ENCODE peak calls at places on chromosomes 3 and 15, in four cellular contexts. A is neural progenitor cell, K is tibial artery, N is cardiac muscle cell. D is an unnamed sample.

GRCh38 chr15:52252781-52253180 is 42.8 kb downstream of the MYO5C start:
- DNase-seq in A (no peak), N (peak; percentile 88), K (no peak), D (no peak)

GRCh38 chr15:44308415-44308814 is 19.9 kb downstream of the GOLM2 start:
- DNase-seq in K (no peak), A (no peak), N (no peak), D (no peak)

GRCh38 chr3:102979682-102980378 is 545.0 kb downstream of the ZPLD1 start:
- DNase-seq in A (no peak), N (peak; percentile 95), K (peak; percentile 79), D (no peak)

GRCh38 chr15:71224024-71224423 is 108.8 kb downstream of the THSD4 start:
- DNase-seq in K (no peak), N (no peak), A (no peak), D (no peak)

GRCh38 chr3:69388241-69388640 is 2.4 kb upstream of the FRMD4B start:
- DNase-seq in K (no peak), N (no peak), A (no peak), D (no peak)

GRCh38 chr3:119600732-119601131 is 3.0 kb downstream of the PLA1A start:
- DNase-seq in K (no peak), A (peak; percentile 66), N (no peak), D (peak; percentile 76)

GRCh38 chr3:10975695-10976234 is 16.8 kb upstream of the SLC6A1 start:
- DNase-seq in A (no peak), N (no peak), K (no peak), D (no peak)

GRCh38 chr3:124885466-124886167 is 1.5 kb downstream of the ITGB5 start:
- DNase-seq in K (no peak), A (peak; percentile 46), N (peak; percentile 42), D (peak; percentile 52)

GRCh38 chr3:72032435-72033118 is 247.6 kb upstream of the PROK2 start:
- DNase-seq in K (no peak), N (no peak), A (no peak), D (no peak)

GRCh38 chr3:80612366-80612765 is 844.6 kb upstream of the ROBO1 start:
- DNase-seq in N (no peak), A (no peak), K (no peak), D (no peak)

GRCh38 chr3:171838218-171838720 is 4.9 kb upstream of the TMEM212 start:
- DNase-seq in K (peak; percentile 72), N (peak; percentile 94), A (peak; percentile 31), D (no peak)

GRCh38 chr3:130345487-130346079 is at the start of gene COL6A5:
- DNase-seq in K (no peak), N (peak; percentile 23), A (peak; percentile 66), D (peak; percentile 49)
- H3K4me3 ChIP-seq in K (no peak within 1 kb of the TSS), N (peak within 1 kb of the TSS; percentile 12), A (peak within 1 kb of the TSS; percentile 36), D (peak within 1 kb of the TSS; percentile 31)

DNA sequence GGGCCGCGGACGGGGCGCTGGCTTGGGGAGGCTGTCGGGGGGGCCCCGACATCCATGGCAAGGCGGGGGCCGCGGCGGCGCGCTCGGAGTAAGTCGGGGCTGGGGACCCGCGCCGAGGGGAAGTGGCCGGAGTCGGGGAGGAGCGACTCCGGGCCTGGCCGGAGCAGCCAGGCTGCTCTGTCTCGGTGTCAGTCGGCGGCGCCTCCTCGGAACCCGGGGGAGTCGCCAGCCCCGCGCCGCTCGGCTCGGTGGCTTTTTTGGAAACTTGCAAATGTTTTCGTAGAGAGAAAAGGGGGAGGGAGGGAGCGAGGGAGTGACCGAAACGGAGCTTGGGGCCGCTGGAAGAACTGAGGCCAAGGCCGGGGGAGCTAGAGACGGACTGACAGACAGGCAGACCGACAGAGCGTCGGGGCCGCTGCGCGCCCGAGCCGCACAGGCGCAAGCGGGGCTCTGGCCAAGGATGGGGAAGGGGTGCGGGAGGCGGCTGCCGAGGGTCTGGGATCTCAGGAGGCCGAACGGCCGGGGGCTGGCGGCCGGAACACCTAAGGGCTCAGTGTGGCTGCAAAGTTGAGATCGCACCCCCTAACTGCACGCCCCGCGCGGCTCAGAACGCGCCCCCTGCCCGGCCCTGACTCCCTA is 5.0 kb downstream of the PTH1R start:
- DNase-seq in A (peak; percentile 62), N (peak; percentile 70), K (peak; percentile 44), D (peak; percentile 91)
- H3K27me3 ChIP-seq in A (peaks cover 88% of the 10 kb centered on the region), N (no peaks in the 10 kb centered on the region), K (no peaks in the 10 kb centered on the region), D (peaks cover 78% of the 10 kb centered on the region)

GRCh38 chr15:69666441-69666882 is 213.8 kb downstream of the RPLP1 start:
- DNase-seq in A (no peak), N (peak; percentile 87), K (no peak), D (no peak)
- H3K4me3 ChIP-seq in A (no peak overlapping the region), N (no peak overlapping the region), K (no peak overlapping the region), D (no peak overlapping the region)

DNA sequence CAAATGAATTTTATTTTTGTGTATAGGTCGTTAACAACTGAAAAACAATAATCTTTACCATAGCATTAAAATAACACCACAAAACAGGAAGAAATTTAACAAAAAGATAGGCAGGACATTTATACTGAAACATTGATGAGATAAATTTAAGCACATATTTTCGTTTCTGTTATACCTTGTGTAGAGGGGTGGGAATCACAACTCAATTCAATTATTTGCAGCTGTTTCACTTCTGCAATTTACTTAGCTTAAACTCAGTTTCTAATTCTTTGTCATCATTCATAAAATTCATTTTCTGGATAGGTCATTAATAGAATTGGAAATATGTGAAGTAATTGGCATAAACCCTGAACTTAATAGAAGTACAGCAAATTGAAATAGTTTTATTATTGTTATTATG is 42.3 kb downstream of the TP63 start:
- DNase-seq in A (no peak), N (no peak), K (no peak), D (no peak)
- H3K27me3 ChIP-seq in A (no peaks in the 10 kb centered on the region), N (no peaks in the 10 kb centered on the region), K (no peaks in the 10 kb centered on the region), D (no peaks in the 10 kb centered on the region)

GRCh38 chr3:78177780-78178179 is 1137.9 kb downstream of the ROBO2 start:
- DNase-seq in K (no peak), N (no peak), A (no peak), D (no peak)

GRCh38 chr3:78178740-78179139 is 1138.8 kb downstream of the ROBO2 start:
- DNase-seq in A (no peak), N (no peak), K (no peak), D (no peak)

GRCh38 chr3:78176869-78177268 is 1137.0 kb downstream of the ROBO2 start:
- DNase-seq in K (no peak), A (no peak), N (no peak), D (no peak)

DNA sequence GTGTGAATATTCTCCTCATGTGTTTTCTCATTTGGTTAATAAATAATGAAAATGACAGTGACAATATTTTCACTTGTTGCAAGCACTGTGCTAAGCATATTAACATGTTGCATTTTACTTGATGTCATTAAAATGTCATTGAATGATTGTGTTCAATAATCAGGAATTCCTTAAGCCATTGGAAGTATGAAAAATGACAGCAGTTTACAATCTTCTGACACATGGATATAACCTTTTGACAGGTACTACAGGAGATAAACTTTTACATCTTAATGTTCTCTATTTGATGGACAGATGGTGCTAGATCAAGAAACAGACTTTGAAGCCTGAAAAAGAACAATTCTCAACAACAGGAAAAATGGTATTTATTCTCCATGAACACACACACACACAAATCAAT is 1138.3 kb downstream of the ROBO2 start:
- DNase-seq in A (no peak), N (no peak), K (no peak), D (no peak)
- H3K4me3 ChIP-seq in A (no peak overlapping the region), N (no peak overlapping the region), K (no peak overlapping the region), D (no peak overlapping the region)